ENCODE peak calls at places on chromosomes 16 and 17, in ten cellular contexts. One of them, this sample, is unnamed.

GRCh38 chr17:70654706-70655105 is 485.4 kb downstream of the KCNJ2 start:
- DNase-seq in spleen: no peak
- DNase-seq in HCT116: no peak
- DNase-seq in sigmoid colon: no peak
- DNase-seq in transverse colon: no peak
- DNase-seq in K562: no peak
- DNase-seq in prostate gland: no peak
- DNase-seq in suprapubic skin: no peak
- DNase-seq in Panc1: no peak
- DNase-seq in stomach: no peak
- DNase-seq in this sample: no peak

GRCh38 chr16:46972429-46972970 is 974 bp downstream of the DNAJA2 start:
- DNase-seq in spleen: no peak
- DNase-seq in HCT116: no peak
- DNase-seq in sigmoid colon: no peak
- DNase-seq in transverse colon: no peak
- DNase-seq in K562: no peak
- DNase-seq in prostate gland: no peak
- DNase-seq in suprapubic skin: no peak
- DNase-seq in Panc1: no peak
- DNase-seq in stomach: no peak
- DNase-seq in this sample: no peak

GRCh38 chr17:64148699-64149098 is 18.8 kb upstream of the ERN1 start:
- DNase-seq in spleen: no peak
- DNase-seq in HCT116: no peak
- DNase-seq in sigmoid colon: no peak
- DNase-seq in transverse colon: no peak
- DNase-seq in K562: no peak
- DNase-seq in prostate gland: no peak
- DNase-seq in suprapubic skin: no peak
- DNase-seq in Panc1: no peak
- DNase-seq in stomach: peak; percentile 41
- DNase-seq in this sample: no peak

GRCh38 chr17:79075433-79075805 is 795 bp downstream of the ENGASE start:
- DNase-seq in spleen: no peak
- DNase-seq in HCT116: no peak
- DNase-seq in sigmoid colon: no peak
- DNase-seq in transverse colon: no peak
- DNase-seq in K562: no peak
- DNase-seq in prostate gland: no peak
- DNase-seq in suprapubic skin: no peak
- DNase-seq in Panc1: no peak
- DNase-seq in stomach: no peak
- DNase-seq in this sample: no peak

GRCh38 chr16:12515771-12516170 is 287.9 kb downstream of the CPPED1 start:
- DNase-seq in spleen: no peak
- DNase-seq in HCT116: no peak
- DNase-seq in sigmoid colon: no peak
- DNase-seq in transverse colon: no peak
- DNase-seq in K562: no peak
- DNase-seq in prostate gland: no peak
- DNase-seq in suprapubic skin: no peak
- DNase-seq in Panc1: no peak
- DNase-seq in stomach: no peak
- DNase-seq in this sample: no peak

GRCh38 chr17:55269894-55270293 is 5.1 kb downstream of the HLF start:
- DNase-seq in spleen: no peak
- DNase-seq in HCT116: no peak
- DNase-seq in sigmoid colon: no peak
- DNase-seq in transverse colon: no peak
- DNase-seq in K562: no peak
- DNase-seq in prostate gland: no peak
- DNase-seq in suprapubic skin: no peak
- DNase-seq in Panc1: no peak
- DNase-seq in stomach: no peak
- DNase-seq in this sample: no peak

GRCh38 chr17:7431231-7431630 is 2.6 kb downstream of the SPEM3 start:
- DNase-seq in spleen: no peak
- DNase-seq in HCT116: no peak
- DNase-seq in sigmoid colon: no peak
- DNase-seq in transverse colon: no peak
- DNase-seq in K562: no peak
- DNase-seq in prostate gland: no peak
- DNase-seq in suprapubic skin: no peak
- DNase-seq in Panc1: no peak
- DNase-seq in stomach: no peak
- DNase-seq in this sample: no peak

GRCh38 chr16:52497067-52497816 is 49.7 kb downstream of the TOX3 start:
- DNase-seq in spleen: no peak
- DNase-seq in HCT116: no peak
- DNase-seq in sigmoid colon: no peak
- DNase-seq in transverse colon: no peak
- DNase-seq in K562: no peak
- DNase-seq in prostate gland: no peak
- DNase-seq in suprapubic skin: no peak
- DNase-seq in Panc1: no peak
- DNase-seq in stomach: no peak
- DNase-seq in this sample: no peak

GRCh38 chr17:337866-338265 is 14.7 kb downstream of the RPH3AL start:
- DNase-seq in spleen: peak; percentile 18
- DNase-seq in HCT116: no peak
- DNase-seq in sigmoid colon: no peak
- DNase-seq in transverse colon: no peak
- DNase-seq in K562: no peak
- DNase-seq in prostate gland: no peak
- DNase-seq in suprapubic skin: no peak
- DNase-seq in Panc1: no peak
- DNase-seq in stomach: no peak
- DNase-seq in this sample: no peak

GRCh38 chr16:81140930-81141780 is 45.0 kb upstream of the GCSH start:
- DNase-seq in spleen: no peak
- DNase-seq in HCT116: peak; percentile 45
- DNase-seq in sigmoid colon: no peak
- DNase-seq in transverse colon: no peak
- DNase-seq in K562: peak; percentile 68
- DNase-seq in prostate gland: no peak
- DNase-seq in suprapubic skin: no peak
- DNase-seq in Panc1: no peak
- DNase-seq in stomach: no peak
- DNase-seq in this sample: no peak

GRCh38 chr16:11405331-11406176 is 60.3 kb downstream of the RMI2 start:
- DNase-seq in spleen: no peak
- DNase-seq in HCT116: peak; percentile 34
- DNase-seq in sigmoid colon: no peak
- DNase-seq in transverse colon: peak; percentile 33
- DNase-seq in K562: peak; percentile 65
- DNase-seq in prostate gland: no peak
- DNase-seq in suprapubic skin: no peak
- DNase-seq in Panc1: peak; percentile 25
- DNase-seq in stomach: peak; percentile 48
- DNase-seq in this sample: no peak

GRCh38 chr16:16150878-16151152 is 72.5 kb downstream of the ABCC6 start:
- DNase-seq in spleen: no peak
- DNase-seq in HCT116: no peak
- DNase-seq in sigmoid colon: no peak
- DNase-seq in transverse colon: no peak
- DNase-seq in K562: no peak
- DNase-seq in prostate gland: no peak
- DNase-seq in suprapubic skin: no peak
- DNase-seq in Panc1: no peak
- DNase-seq in stomach: no peak
- DNase-seq in this sample: no peak

GRCh38 chr17:49523706-49524472 is 28.8 kb downstream of the NGFR start:
- DNase-seq in spleen: peak; percentile 67
- DNase-seq in HCT116: no peak
- DNase-seq in sigmoid colon: no peak
- DNase-seq in transverse colon: no peak
- DNase-seq in K562: no peak
- DNase-seq in prostate gland: peak; percentile 89
- DNase-seq in suprapubic skin: peak; percentile 82
- DNase-seq in Panc1: no peak
- DNase-seq in stomach: peak; percentile 79
- DNase-seq in this sample: no peak

GRCh38 chr16:85718682-85719081 is 29.9 kb upstream of the GINS2 start:
- DNase-seq in spleen: no peak
- DNase-seq in HCT116: no peak
- DNase-seq in sigmoid colon: no peak
- DNase-seq in transverse colon: peak; percentile 28
- DNase-seq in K562: peak; percentile 68
- DNase-seq in prostate gland: no peak
- DNase-seq in suprapubic skin: no peak
- DNase-seq in Panc1: no peak
- DNase-seq in stomach: peak; percentile 34
- DNase-seq in this sample: no peak

GRCh38 chr17:10557422-10557821 is 8.0 kb upstream of the MYH2 start:
- DNase-seq in spleen: no peak
- DNase-seq in HCT116: no peak
- DNase-seq in sigmoid colon: no peak
- DNase-seq in transverse colon: no peak
- DNase-seq in K562: no peak
- DNase-seq in prostate gland: no peak
- DNase-seq in suprapubic skin: no peak
- DNase-seq in Panc1: no peak
- DNase-seq in stomach: no peak
- DNase-seq in this sample: no peak

GRCh38 chr17:59067340-59067739 is 39.3 kb downstream of the TRIM37 start:
- DNase-seq in spleen: no peak
- DNase-seq in HCT116: no peak
- DNase-seq in sigmoid colon: no peak
- DNase-seq in transverse colon: no peak
- DNase-seq in K562: no peak
- DNase-seq in prostate gland: no peak
- DNase-seq in suprapubic skin: no peak
- DNase-seq in Panc1: no peak
- DNase-seq in stomach: no peak
- DNase-seq in this sample: no peak
- TF ChIP-seq POLR2AphosphoS5 in spleen: no peak
- TF ChIP-seq POLR2AphosphoS5 in HCT116: no peak
- TF ChIP-seq POLR2AphosphoS5 in sigmoid colon: no peak
- TF ChIP-seq POLR2AphosphoS5 in transverse colon: no peak
- TF ChIP-seq POLR2AphosphoS5 in K562: no peak
- TF ChIP-seq POLR2AphosphoS5 in prostate gland: no peak
- TF ChIP-seq POLR2AphosphoS5 in suprapubic skin: no peak
- TF ChIP-seq POLR2AphosphoS5 in Panc1: no peak
- TF ChIP-seq POLR2AphosphoS5 in stomach: no peak
- TF ChIP-seq POLR2AphosphoS5 in this sample: no peak

DNA sequence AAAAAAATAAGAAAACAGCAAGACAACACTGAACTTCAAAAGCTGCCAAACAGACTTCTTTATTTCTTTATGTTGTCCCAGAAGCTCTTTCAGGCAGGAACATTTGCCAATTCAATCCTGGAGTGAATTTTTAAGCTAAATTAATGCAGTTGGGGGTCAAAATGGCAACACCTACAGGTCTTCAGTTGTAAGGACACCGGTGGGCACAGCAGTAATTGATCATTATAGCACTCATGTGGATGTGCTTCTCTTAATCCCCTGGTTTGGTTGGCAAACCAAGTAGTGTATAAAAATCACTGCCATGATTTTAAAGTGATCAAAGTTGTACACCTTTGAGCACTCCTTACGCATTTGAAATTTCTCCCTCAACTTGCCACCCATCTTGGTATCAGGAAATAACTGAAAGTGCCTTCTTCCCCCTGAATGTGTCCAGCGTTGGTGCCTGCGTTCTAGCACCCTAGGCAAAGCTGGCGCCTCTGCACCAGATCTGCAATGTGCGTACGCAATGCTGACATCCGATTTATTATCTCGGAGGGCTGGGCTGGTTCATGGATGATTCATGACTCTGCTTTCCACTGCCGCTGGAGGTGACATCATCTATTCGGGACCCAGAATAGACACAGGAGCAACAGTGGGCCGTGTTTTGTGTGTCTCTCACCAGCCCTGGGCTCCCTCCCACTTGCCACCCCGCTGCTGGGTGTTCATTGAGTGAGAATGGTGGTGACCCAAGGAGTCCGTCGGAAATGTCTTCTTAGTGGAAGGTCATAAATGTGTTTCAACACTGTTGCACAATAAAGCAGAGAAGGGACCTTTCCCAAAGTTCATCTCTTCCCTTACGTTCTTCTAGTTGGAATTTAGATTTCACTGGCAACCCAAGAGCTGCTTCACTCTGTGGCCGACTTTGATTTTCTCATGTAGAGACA is 203.4 kb downstream of the CCDC182 start:
- DNase-seq in spleen: no peak
- DNase-seq in HCT116: peak; percentile 50
- DNase-seq in sigmoid colon: peak; percentile 80
- DNase-seq in transverse colon: no peak
- DNase-seq in K562: peak; percentile 74
- DNase-seq in prostate gland: no peak
- DNase-seq in suprapubic skin: no peak
- DNase-seq in Panc1: no peak
- DNase-seq in stomach: no peak
- DNase-seq in this sample: no peak
- H3K4me3 ChIP-seq in spleen: no peak overlapping the region
- H3K4me3 ChIP-seq in HCT116: no peak overlapping the region
- H3K4me3 ChIP-seq in sigmoid colon: no peak overlapping the region
- H3K4me3 ChIP-seq in transverse colon: no peak overlapping the region
- H3K4me3 ChIP-seq in K562: no peak overlapping the region
- H3K4me3 ChIP-seq in prostate gland: no peak overlapping the region
- H3K4me3 ChIP-seq in suprapubic skin: no peak overlapping the region
- H3K4me3 ChIP-seq in Panc1: no peak overlapping the region
- H3K4me3 ChIP-seq in stomach: no peak overlapping the region
- H3K4me3 ChIP-seq in this sample: no peak overlapping the region

GRCh38 chr16:35463358-35463757 is 2003.9 kb downstream of the TP53TG3F start:
- DNase-seq in spleen: no peak
- DNase-seq in HCT116: no peak
- DNase-seq in sigmoid colon: no peak
- DNase-seq in transverse colon: no peak
- DNase-seq in K562: no peak
- DNase-seq in prostate gland: no peak
- DNase-seq in suprapubic skin: no peak
- DNase-seq in Panc1: no peak
- DNase-seq in stomach: no peak
- DNase-seq in this sample: no peak
- H3K9me3 ChIP-seq in spleen: peaks cover 50% of the 10 kb centered on the region
- H3K9me3 ChIP-seq in HCT116: peaks cover 23% of the 10 kb centered on the region
- H3K9me3 ChIP-seq in sigmoid colon: no peaks in the 10 kb centered on the region
- H3K9me3 ChIP-seq in transverse colon: peaks cover 6% of the 10 kb centered on the region
- H3K9me3 ChIP-seq in K562: no peaks in the 10 kb centered on the region
- H3K9me3 ChIP-seq in prostate gland: no peaks in the 10 kb centered on the region
- H3K9me3 ChIP-seq in suprapubic skin: peaks cover 12% of the 10 kb centered on the region
- H3K9me3 ChIP-seq in Panc1: no peaks in the 10 kb centered on the region
- H3K9me3 ChIP-seq in stomach: no peaks in the 10 kb centered on the region
- H3K9me3 ChIP-seq in this sample: no peaks in the 10 kb centered on the region

DNA sequence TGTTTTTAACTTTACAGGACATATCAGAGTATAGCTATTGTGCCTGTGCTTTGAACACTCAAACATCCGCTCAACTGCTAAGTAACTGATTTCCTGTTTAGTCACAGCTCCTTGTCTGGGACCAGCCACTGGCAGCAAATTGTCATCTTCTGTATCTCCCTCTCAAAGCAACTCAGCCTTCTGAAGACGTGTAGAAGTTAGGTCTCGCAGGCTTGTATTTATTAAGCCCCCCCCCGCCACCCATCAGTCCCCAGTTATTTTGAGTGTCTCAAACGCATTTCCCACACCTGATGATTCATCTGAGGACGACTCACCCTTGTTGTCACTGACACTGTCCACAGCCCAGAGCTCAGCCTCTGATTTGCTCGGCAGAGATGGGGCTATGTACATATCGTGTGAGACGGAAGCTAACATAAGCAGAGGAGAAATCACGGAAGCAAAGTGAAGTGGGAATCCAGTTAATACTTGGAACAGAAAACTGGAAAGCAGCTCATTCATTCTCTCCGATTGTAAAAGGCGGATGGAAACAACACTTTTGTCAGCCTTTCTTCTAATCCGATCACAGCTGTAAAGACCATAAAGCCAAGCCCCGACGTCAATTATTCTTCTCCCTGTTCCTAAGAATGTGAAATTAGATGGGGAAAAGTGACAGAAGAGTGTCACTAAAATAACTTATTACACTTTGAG is 64.1 kb downstream of the PITPNC1 start:
- DNase-seq in spleen: no peak
- DNase-seq in HCT116: peak; percentile 81
- DNase-seq in sigmoid colon: no peak
- DNase-seq in transverse colon: peak; percentile 40
- DNase-seq in K562: no peak
- DNase-seq in prostate gland: no peak
- DNase-seq in suprapubic skin: no peak
- DNase-seq in Panc1: no peak
- DNase-seq in stomach: no peak
- DNase-seq in this sample: no peak
- TF ChIP-seq POLR2AphosphoS5 in spleen: no peak
- TF ChIP-seq POLR2AphosphoS5 in HCT116: peak; percentile 49
- TF ChIP-seq POLR2AphosphoS5 in sigmoid colon: no peak
- TF ChIP-seq POLR2AphosphoS5 in transverse colon: no peak
- TF ChIP-seq POLR2AphosphoS5 in K562: no peak
- TF ChIP-seq POLR2AphosphoS5 in prostate gland: no peak
- TF ChIP-seq POLR2AphosphoS5 in suprapubic skin: no peak
- TF ChIP-seq POLR2AphosphoS5 in Panc1: no peak
- TF ChIP-seq POLR2AphosphoS5 in stomach: no peak
- TF ChIP-seq POLR2AphosphoS5 in this sample: no peak